ENCODE peak calls at places on chromosomes 16 and 17, in six cellular contexts. One of them, this sample, is unnamed.

GRCh38 chr17:78915872-78916632 is 9.1 kb downstream of the TIMP2 start:
- DNase-seq in AG04450: no peak
- DNase-seq in AG04449: no peak
- DNase-seq in AG09309: no peak
- DNase-seq in mucosa of descending colon: peak
- DNase-seq in Caco-2: no peak
- DNase-seq in this sample: peak

GRCh38 chr17:65910836-65911235 is 281.1 kb downstream of the CEP112 start:
- DNase-seq in AG04450: no peak
- DNase-seq in AG04449: no peak
- DNase-seq in AG09309: no peak
- DNase-seq in mucosa of descending colon: no peak
- DNase-seq in Caco-2: no peak
- DNase-seq in this sample: no peak

GRCh38 chr16:51755039-51755501 is 604.0 kb upstream of the SALL1 start:
- DNase-seq in AG04449: no peak
- DNase-seq in AG04450: no peak
- DNase-seq in Caco-2: no peak
- DNase-seq in mucosa of descending colon: no peak
- DNase-seq in AG09309: no peak
- DNase-seq in this sample: no peak

GRCh38 chr17:73396429-73397277 is 84.9 kb upstream of the CDC42EP4 start:
- DNase-seq in mucosa of descending colon: no peak
- DNase-seq in Caco-2: no peak
- DNase-seq in AG09309: no peak
- DNase-seq in AG04450: no peak
- DNase-seq in AG04449: no peak
- DNase-seq in this sample: no peak

GRCh38 chr17:73247728-73248127 is 14.0 kb downstream of the CPSF4L start:
- DNase-seq in AG04450: no peak
- DNase-seq in mucosa of descending colon: no peak
- DNase-seq in Caco-2: no peak
- DNase-seq in AG04449: no peak
- DNase-seq in AG09309: no peak
- DNase-seq in this sample: peak

GRCh38 chr17:58527306-58527705 is 12.9 kb upstream of the MTMR4 start:
- DNase-seq in mucosa of descending colon: no peak
- DNase-seq in AG04450: no peak
- DNase-seq in Caco-2: no peak
- DNase-seq in AG09309: no peak
- DNase-seq in AG04449: no peak
- DNase-seq in this sample: no peak

GRCh38 chr16:81696136-81696958 is 82.7 kb upstream of the PLCG2 start:
- DNase-seq in AG09309: no peak
- DNase-seq in AG04449: no peak
- DNase-seq in mucosa of descending colon: no peak
- DNase-seq in Caco-2: no peak
- DNase-seq in AG04450: no peak
- DNase-seq in this sample: no peak

GRCh38 chr17:4881761-4882555 is 17.4 kb upstream of the C17orf107 start:
- DNase-seq in AG09309: no peak
- DNase-seq in AG04450: no peak
- DNase-seq in mucosa of descending colon: peak
- DNase-seq in Caco-2: peak
- DNase-seq in AG04449: no peak
- DNase-seq in this sample: peak

GRCh38 chr17:55346658-55347057 is 75.0 kb downstream of the MMD start:
- DNase-seq in AG04449: no peak
- DNase-seq in AG04450: no peak
- DNase-seq in AG09309: no peak
- DNase-seq in mucosa of descending colon: no peak
- DNase-seq in Caco-2: no peak
- DNase-seq in this sample: no peak

GRCh38 chr17:18187816-18188761 is 4.5 kb downstream of the ALKBH5 start:
- DNase-seq in AG09309: no peak
- DNase-seq in Caco-2: no peak
- DNase-seq in AG04449: no peak
- DNase-seq in mucosa of descending colon: no peak
- DNase-seq in AG04450: no peak
- DNase-seq in this sample: peak

GRCh38 chr16:83967838-83968482 is at the start of gene NECAB2:
- DNase-seq in AG09309: no peak
- DNase-seq in AG04450: no peak
- DNase-seq in mucosa of descending colon: peak
- DNase-seq in Caco-2: peak
- DNase-seq in AG04449: no peak
- DNase-seq in this sample: peak

GRCh38 chr16:8962393-8963009 is 1.2 kb downstream of the USP7 start:
- DNase-seq in AG04450: no peak
- DNase-seq in AG04449: no peak
- DNase-seq in AG09309: no peak
- DNase-seq in mucosa of descending colon: peak
- DNase-seq in Caco-2: peak
- DNase-seq in this sample: no peak

GRCh38 chr16:964696-965395 is 5.9 kb downstream of the LMF1 start:
- DNase-seq in AG04449: no peak
- DNase-seq in mucosa of descending colon: peak
- DNase-seq in AG04450: no peak
- DNase-seq in AG09309: peak
- DNase-seq in Caco-2: no peak
- DNase-seq in this sample: no peak

GRCh38 chr16:89764711-89765201 is 43.4 kb downstream of the ZNF276 start:
- DNase-seq in AG04450: no peak
- DNase-seq in AG04449: no peak
- DNase-seq in mucosa of descending colon: peak
- DNase-seq in Caco-2: no peak
- DNase-seq in AG09309: no peak
- DNase-seq in this sample: no peak

GRCh38 chr16:23729503-23730424 is 16.7 kb upstream of the ERN2 start:
- DNase-seq in AG04450: peak
- DNase-seq in AG04449: no peak
- DNase-seq in AG09309: no peak
- DNase-seq in mucosa of descending colon: peak
- DNase-seq in Caco-2: peak
- DNase-seq in this sample: peak

GRCh38 chr16:3998793-3999478 is 117.3 kb downstream of the ADCY9 start:
- DNase-seq in AG04450: no peak
- DNase-seq in AG09309: no peak
- DNase-seq in mucosa of descending colon: no peak
- DNase-seq in AG04449: no peak
- DNase-seq in Caco-2: no peak
- DNase-seq in this sample: peak

GRCh38 chr16:85126731-85127662 is 14.7 kb upstream of the CIBAR2 start:
- DNase-seq in AG04450: peak
- DNase-seq in AG09309: peak
- DNase-seq in Caco-2: no peak
- DNase-seq in AG04449: no peak
- DNase-seq in mucosa of descending colon: no peak
- DNase-seq in this sample: peak

GRCh38 chr17:18219016-18219415 is 6.4 kb upstream of the LLGL1 start:
- DNase-seq in mucosa of descending colon: peak
- DNase-seq in AG04450: no peak
- DNase-seq in Caco-2: no peak
- DNase-seq in AG04449: no peak
- DNase-seq in AG09309: no peak
- DNase-seq in this sample: peak

GRCh38 chr17:29807520-29808361 is 122.3 kb downstream of the SSH2 start:
- DNase-seq in AG04449: no peak
- DNase-seq in Caco-2: peak
- DNase-seq in mucosa of descending colon: peak
- DNase-seq in AG04450: peak
- DNase-seq in AG09309: peak
- DNase-seq in this sample: peak

GRCh38 chr17:36667922-36668321 is 66.5 kb downstream of the MRM1 start:
- DNase-seq in mucosa of descending colon: no peak
- DNase-seq in Caco-2: no peak
- DNase-seq in AG04449: no peak
- DNase-seq in AG04450: no peak
- DNase-seq in AG09309: no peak
- DNase-seq in this sample: no peak

DNA sequence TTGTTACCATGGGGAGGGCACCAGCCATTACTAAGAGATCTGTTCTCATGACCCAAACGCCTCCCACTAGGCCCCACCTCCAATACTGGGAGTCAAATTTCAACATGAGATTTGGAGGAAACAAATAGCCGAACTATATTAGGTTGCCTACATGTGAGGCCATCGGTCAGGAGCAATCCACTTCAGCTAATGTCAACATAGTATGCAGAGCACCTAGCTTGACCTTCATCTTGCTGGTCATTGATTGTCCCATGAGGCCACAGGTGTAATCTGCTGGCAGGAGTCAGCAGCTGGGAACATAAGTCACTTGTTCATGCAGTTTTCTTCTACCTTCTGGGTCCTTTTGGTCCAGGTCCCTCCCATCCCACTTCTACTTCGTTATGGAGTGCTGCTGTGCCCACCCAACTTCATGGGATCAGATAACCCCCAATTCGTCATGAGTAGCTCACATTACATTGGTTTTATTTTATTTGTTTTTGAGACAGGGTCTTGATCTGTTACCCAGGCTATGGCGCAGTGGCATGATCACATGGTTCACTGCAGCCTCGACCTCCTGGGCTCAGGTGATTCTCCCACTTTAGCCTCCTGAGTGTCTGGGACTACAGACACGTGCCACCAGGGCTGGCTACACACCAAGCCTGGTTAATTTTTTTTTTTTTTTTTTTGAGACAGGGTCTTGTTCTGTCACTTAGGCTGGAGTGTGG is 5.9 kb upstream of the KPNA2 start:
- DNase-seq in mucosa of descending colon: no peak
- DNase-seq in Caco-2: no peak
- DNase-seq in AG09309: no peak
- DNase-seq in AG04450: no peak
- DNase-seq in AG04449: no peak
- DNase-seq in this sample: peak
- TF ChIP-seq CTCF in mucosa of descending colon: no peak
- TF ChIP-seq CTCF in Caco-2: no peak
- TF ChIP-seq CTCF in AG09309: no peak
- TF ChIP-seq CTCF in AG04450: no peak
- TF ChIP-seq CTCF in AG04449: no peak
- TF ChIP-seq CTCF in this sample: no peak

GRCh38 chr16:28984619-28985135 is at the start of gene LAT:
- DNase-seq in AG04449: no peak
- DNase-seq in AG04450: no peak
- DNase-seq in mucosa of descending colon: peak
- DNase-seq in AG09309: no peak
- DNase-seq in Caco-2: no peak
- DNase-seq in this sample: peak

GRCh38 chr16:28986492-28986891 is 1.6 kb downstream of the LAT start:
- DNase-seq in Caco-2: no peak
- DNase-seq in AG09309: no peak
- DNase-seq in mucosa of descending colon: no peak
- DNase-seq in AG04449: no peak
- DNase-seq in AG04450: no peak
- DNase-seq in this sample: no peak

GRCh38 chr16:28985611-28986041 is 774 bp downstream of the LAT start:
- DNase-seq in Caco-2: no peak
- DNase-seq in AG09309: no peak
- DNase-seq in mucosa of descending colon: no peak
- DNase-seq in AG04449: no peak
- DNase-seq in AG04450: no peak
- DNase-seq in this sample: no peak

GRCh38 chr16:28984091-28984490 is 761 bp upstream of the LAT start:
- DNase-seq in AG04449: no peak
- DNase-seq in Caco-2: no peak
- DNase-seq in mucosa of descending colon: no peak
- DNase-seq in AG09309: no peak
- DNase-seq in AG04450: no peak
- DNase-seq in this sample: no peak

DNA sequence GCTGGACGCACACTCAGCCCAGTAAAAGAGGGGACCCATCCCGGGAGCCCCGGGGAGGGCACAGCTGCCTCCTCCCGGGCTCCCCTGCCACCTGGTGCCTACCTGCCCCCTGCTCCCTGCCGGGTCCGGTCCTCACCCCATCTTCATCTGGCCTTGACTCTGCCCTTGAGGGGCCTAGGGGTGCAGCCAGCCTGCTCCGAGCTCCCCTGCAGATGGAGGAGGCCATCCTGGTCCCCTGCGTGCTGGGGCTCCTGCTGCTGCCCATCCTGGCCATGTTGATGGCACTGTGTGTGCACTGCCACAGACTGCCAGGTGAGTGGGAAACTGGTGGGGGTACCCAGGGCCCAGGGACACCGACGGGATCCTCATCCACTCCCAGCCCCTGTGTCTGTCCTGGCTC is 354 bp downstream of the LAT start:
- DNase-seq in Caco-2: no peak
- DNase-seq in mucosa of descending colon: no peak
- DNase-seq in AG09309: no peak
- DNase-seq in AG04449: no peak
- DNase-seq in AG04450: no peak
- DNase-seq in this sample: no peak
- H3K4me3 ChIP-seq in Caco-2: no peak
- H3K4me3 ChIP-seq in mucosa of descending colon: no peak
- H3K4me3 ChIP-seq in AG09309: no peak
- H3K4me3 ChIP-seq in AG04449: no peak
- H3K4me3 ChIP-seq in AG04450: no peak
- H3K4me3 ChIP-seq in this sample: no peak

GRCh38 chr16:46857261-46857962 is 26.4 kb upstream of the C16orf87 start:
- DNase-seq in mucosa of descending colon: peak
- DNase-seq in Caco-2: peak
- DNase-seq in AG04449: no peak
- DNase-seq in AG04450: peak
- DNase-seq in AG09309: no peak
- DNase-seq in this sample: peak
- TF ChIP-seq CTCF in mucosa of descending colon: no peak
- TF ChIP-seq CTCF in Caco-2: peak
- TF ChIP-seq CTCF in AG04449: peak
- TF ChIP-seq CTCF in AG04450: peak
- TF ChIP-seq CTCF in AG09309: peak
- TF ChIP-seq CTCF in this sample: peak

DNA sequence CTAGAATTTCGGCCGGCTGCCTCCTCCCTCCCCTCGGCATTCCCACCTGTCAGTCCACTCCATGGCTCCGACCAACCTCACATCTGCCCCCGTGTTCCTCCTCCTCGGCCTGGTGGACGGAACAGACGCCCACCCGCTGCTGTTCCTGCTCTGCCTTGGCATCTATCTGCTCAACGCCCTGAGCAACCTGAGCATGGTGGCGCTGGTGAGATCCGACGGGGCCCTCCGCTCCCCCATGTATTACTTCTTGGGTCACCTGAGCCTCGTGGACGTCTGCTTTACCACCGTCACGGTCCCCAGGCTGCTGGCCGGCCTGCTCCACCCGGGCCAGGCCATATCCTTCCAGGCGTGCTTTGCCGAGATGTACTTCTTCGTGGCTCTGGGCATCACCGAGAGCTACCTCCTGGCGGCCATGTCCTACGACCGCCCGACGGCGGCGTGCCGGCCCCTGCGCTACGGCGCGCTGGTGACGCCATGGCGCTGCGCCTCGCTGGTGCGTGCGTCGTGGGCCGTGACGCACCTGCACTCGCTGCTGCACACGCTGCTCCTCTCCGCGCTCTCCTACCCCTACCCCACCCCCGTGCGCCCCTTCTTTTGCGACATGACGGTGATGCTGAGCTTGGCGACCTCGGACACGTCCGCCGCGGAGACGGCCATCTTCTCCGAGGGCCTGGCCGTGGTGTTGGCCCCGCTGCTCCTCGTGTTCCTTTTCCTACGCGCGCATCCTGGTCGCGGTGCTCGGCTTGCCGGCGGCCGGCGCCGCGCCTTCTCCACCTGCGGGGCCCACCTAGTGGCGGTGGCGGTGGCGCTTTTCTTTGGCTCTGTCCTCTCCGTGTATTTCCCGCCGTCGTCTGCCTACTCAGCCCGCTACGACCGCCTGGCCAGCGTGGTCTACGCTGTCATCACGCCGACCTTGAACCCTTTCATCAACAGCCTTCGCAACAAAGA is at the start of gene OR3A2:
- DNase-seq in AG09309: no peak
- DNase-seq in Caco-2: no peak
- DNase-seq in mucosa of descending colon: no peak
- DNase-seq in AG04449: no peak
- DNase-seq in AG04450: no peak
- DNase-seq in this sample: no peak
- H3K4me3 ChIP-seq in AG09309: no peak
- H3K4me3 ChIP-seq in Caco-2: no peak
- H3K4me3 ChIP-seq in mucosa of descending colon: no peak
- H3K4me3 ChIP-seq in AG04449: no peak
- H3K4me3 ChIP-seq in AG04450: no peak
- H3K4me3 ChIP-seq in this sample: no peak

This sample was measured in fibroblast of mammary gland.